ENCODE peak calls at places on chromosomes 2 and 18, in five cellular contexts. Y is A549, P is K562, A is HepG2, W is GM12878. J is an unnamed sample.

GRCh38 chr2:180130403-180130802 is 123.3 kb upstream of the CWC22 start:
- DNase-seq in Y (no peak), P (no peak), A (no peak), W (no peak), J (no peak)

GRCh38 chr2:135709992-135710391 is 31.7 kb upstream of the UBXN4 start:
- DNase-seq in Y (peak; percentile 31), P (peak; percentile 63), A (peak; percentile 44), W (no peak), J (peak; percentile 60)

GRCh38 chr2:241635756-241636155 is 1.2 kb downstream of the THAP4 start:
- DNase-seq in Y (no peak), P (no peak), A (peak; percentile 28), W (no peak), J (no peak)

GRCh38 chr2:205259131-205259530 is 423.2 kb upstream of the NRP2 start:
- DNase-seq in Y (no peak), P (no peak), A (no peak), W (no peak), J (no peak)

GRCh38 chr2:102844911-102845310 is 83.1 kb downstream of the TMEM182 start:
- DNase-seq in Y (no peak), P (no peak), A (no peak), W (no peak), J (no peak)

GRCh38 chr2:69997296-69998184 is 36.1 kb upstream of the ASPRV1 start:
- DNase-seq in Y (peak; percentile 68), P (peak; percentile 68), A (no peak), W (no peak), J (no peak)

GRCh38 chr2:121103969-121104368 is 181.0 kb downstream of the TFCP2L1 start:
- DNase-seq in Y (no peak), P (no peak), A (no peak), W (no peak), J (no peak)

GRCh38 chr18:57439985-57440330 is 4.8 kb downstream of the ONECUT2 start:
- DNase-seq in Y (no peak), P (no peak), A (no peak), W (no peak), J (no peak)

GRCh38 chr2:12819098-12819465 is 102.3 kb downstream of the TRIB2 start:
- DNase-seq in Y (no peak), P (no peak), A (no peak), W (no peak), J (peak; percentile 97)

GRCh38 chr2:169184074-169184473 is 114.7 kb downstream of the DHRS9 start:
- DNase-seq in Y (no peak), P (no peak), A (no peak), W (no peak), J (peak; percentile 82)
- TF ChIP-seq MYC in Y (no peak), P (no peak), A (no peak), W (no peak), J (no peak)

GRCh38 chr2:35468271-35468670 is 887.3 kb upstream of the CRIM1 start:
- DNase-seq in Y (no peak), P (no peak), A (no peak), W (no peak), J (no peak)

GRCh38 chr2:35462226-35462983 is 893.2 kb upstream of the CRIM1 start:
- DNase-seq in Y (no peak), P (no peak), A (no peak), W (no peak), J (no peak)

GRCh38 chr2:35461406-35461805 is 894.2 kb upstream of the CRIM1 start:
- DNase-seq in Y (no peak), P (no peak), A (no peak), W (no peak), J (no peak)

GRCh38 chr2:35463805-35464596 is 891.6 kb upstream of the CRIM1 start:
- DNase-seq in Y (no peak), P (no peak), A (no peak), W (no peak), J (no peak)
- H3K4me2 ChIP-seq in Y (no peak overlapping the region), P (no peak overlapping the region), A (no peak overlapping the region), W (no peak overlapping the region), J (no peak overlapping the region)

DNA sequence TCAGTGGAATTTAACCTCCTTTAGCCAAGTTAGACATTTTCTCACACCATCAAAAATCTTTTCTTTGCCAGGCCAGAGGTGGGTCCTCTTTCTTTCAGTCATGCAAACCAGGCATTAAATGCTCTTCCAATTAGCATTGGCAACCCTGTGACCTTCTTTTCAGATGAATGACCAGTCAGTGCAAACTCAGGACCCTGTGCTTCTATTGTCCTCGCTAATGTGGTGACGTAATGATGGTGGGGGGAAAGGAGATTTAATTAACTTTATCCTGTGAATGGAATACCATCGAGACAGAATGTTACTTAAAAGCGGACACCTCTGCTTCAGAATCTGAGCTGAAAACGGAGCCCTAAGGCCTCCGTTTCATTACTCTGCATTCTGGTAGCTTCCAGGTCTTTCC is 23.3 kb upstream of the STPG4 start:
- DNase-seq in Y (no peak), P (no peak), A (no peak), W (no peak), J (no peak)
- TF ChIP-seq MYC in Y (no peak), P (no peak), A (no peak), W (no peak), J (no peak)

GRCh38 chr2:50879457-50879856 is 152.5 kb downstream of the NRXN1 start:
- DNase-seq in Y (no peak), P (no peak), A (no peak), W (no peak), J (no peak)
- H3K4me2 ChIP-seq in Y (no peak overlapping the region), P (no peak overlapping the region), A (no peak overlapping the region), W (no peak overlapping the region), J (no peak overlapping the region)

GRCh38 chr2:159586034-159586433 is 30.3 kb downstream of the BAZ2B start:
- DNase-seq in Y (no peak), P (no peak), A (no peak), W (no peak), J (no peak)

GRCh38 chr2:159589286-159589685 is 27.1 kb downstream of the BAZ2B start:
- DNase-seq in Y (no peak), P (no peak), A (no peak), W (no peak), J (no peak)

GRCh38 chr2:159592446-159592845 is 23.9 kb downstream of the BAZ2B start:
- DNase-seq in Y (peak; percentile 17), P (no peak), A (no peak), W (no peak), J (no peak)

GRCh38 chr2:159595410-159596046 is 20.8 kb downstream of the BAZ2B start:
- DNase-seq in Y (no peak), P (no peak), A (no peak), W (no peak), J (no peak)

GRCh38 chr2:159591221-159591620 is 25.1 kb downstream of the BAZ2B start:
- DNase-seq in Y (no peak), P (no peak), A (no peak), W (no peak), J (no peak)
- TF ChIP-seq MYC in Y (no peak), P (no peak), A (no peak), W (no peak), J (no peak)

GRCh38 chr2:26706616-26707473 is 14.3 kb downstream of the KCNK3 start:
- DNase-seq in Y (no peak), P (no peak), A (no peak), W (no peak), J (no peak)

GRCh38 chr2:26704441-26704977 is 12.0 kb downstream of the KCNK3 start:
- DNase-seq in Y (no peak), P (no peak), A (no peak), W (no peak), J (no peak)

GRCh38 chr2:26706093-26706492 is 13.6 kb downstream of the KCNK3 start:
- DNase-seq in Y (no peak), P (no peak), A (no peak), W (no peak), J (no peak)

GRCh38 chr2:26707747-26708146 is 15.2 kb downstream of the KCNK3 start:
- DNase-seq in Y (no peak), P (no peak), A (no peak), W (no peak), J (no peak)

DNA sequence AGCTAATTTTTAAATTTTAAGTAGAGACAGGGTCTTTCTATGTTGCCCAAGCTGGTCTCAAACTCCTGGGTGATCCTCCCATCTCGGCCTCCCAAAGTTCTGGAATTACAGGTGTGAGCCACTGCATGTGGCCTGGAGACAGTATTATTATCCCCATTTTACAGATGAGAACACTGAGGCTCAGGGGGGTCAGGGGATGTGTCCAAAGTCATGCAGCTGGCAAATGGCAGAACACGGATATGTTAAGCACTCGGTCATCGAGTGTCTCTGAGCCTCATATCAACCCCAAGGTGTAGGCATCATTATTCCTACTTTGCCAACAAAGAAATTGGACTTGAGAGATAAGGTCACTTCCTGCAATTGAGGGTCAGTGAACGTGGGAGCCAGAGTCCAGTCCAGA is 12.6 kb downstream of the KCNK3 start:
- DNase-seq in Y (no peak), P (no peak), A (no peak), W (no peak), J (no peak)
- H3K4me2 ChIP-seq in Y (no peak overlapping the region), P (no peak overlapping the region), A (no peak overlapping the region), W (no peak overlapping the region), J (no peak overlapping the region)

GRCh38 chr18:23884712-23885375 is 129.7 kb upstream of the TTC39C start:
- DNase-seq in Y (no peak), P (no peak), A (peak; percentile 12), W (no peak), J (no peak)
- TF ChIP-seq MYC in Y (no peak), P (no peak), A (no peak), W (no peak), J (no peak)

GRCh38 chr2:48548871-48549270 is 18.9 kb downstream of the STON1 start:
- DNase-seq in Y (no peak), P (no peak), A (no peak), W (no peak), J (no peak)

GRCh38 chr2:48551548-48551947 is 21.6 kb downstream of the STON1 start:
- DNase-seq in Y (no peak), P (no peak), A (no peak), W (no peak), J (no peak)
- H3K4me2 ChIP-seq in Y (no peak overlapping the region), P (no peak overlapping the region), A (no peak overlapping the region), W (no peak overlapping the region), J (no peak overlapping the region)

J was measured in endothelial cell of umbilical vein.